ENCODE peak calls at places on chromosomes 6 and 20, in five cellular contexts. B, R, G, Z and K are unnamed samples.

GRCh38 chr6:445571-446417 is 54.2 kb downstream of the IRF4 start:
- DNase-seq in G (peak; percentile 19), Z (no peak), B (no peak), R (no peak), K (no peak)

GRCh38 chr20:40481743-40482458 is 207.1 kb downstream of the MAFB start:
- DNase-seq in R (no peak), Z (no peak), B (no peak), G (no peak), K (no peak)

GRCh38 chr20:4592316-4593148 is 129.2 kb upstream of the PRND start:
- DNase-seq in B (peak; percentile 29), R (peak; percentile 77), G (peak; percentile 33), Z (peak; percentile 71), K (peak; percentile 73)

GRCh38 chr20:5146302-5146653 is 19.5 kb downstream of the CDS2 start:
- DNase-seq in R (no peak), G (no peak), Z (no peak), B (no peak), K (no peak)

GRCh38 chr6:33621396-33622388 is 570 bp downstream of the ITPR3 start:
- DNase-seq in Z (peak; percentile 62), R (peak; percentile 78), B (no peak), G (no peak), K (peak; percentile 37)

GRCh38 chr6:29502181-29502580 is 14.4 kb upstream of the MAS1L start:
- DNase-seq in B (no peak), R (no peak), G (no peak), Z (peak; percentile 45), K (no peak)

GRCh38 chr20:23533161-23533560 is 35.1 kb downstream of the CST9L start:
- DNase-seq in R (no peak), G (no peak), Z (no peak), B (no peak), K (no peak)

GRCh38 chr6:156779206-156780116 is 2.3 kb downstream of the ARID1B start:
- DNase-seq in Z (peak; percentile 59), R (peak; percentile 58), G (peak; percentile 29), B (peak; percentile 23), K (peak; percentile 39)

GRCh38 chr20:15900443-15900842 is 672.8 kb downstream of the KIF16B start:
- DNase-seq in G (no peak), Z (peak; percentile 7), B (no peak), R (peak; percentile 24), K (no peak)

GRCh38 chr6:157715766-157716171 is 107.3 kb upstream of the SNX9 start:
- DNase-seq in G (no peak), Z (no peak), B (no peak), R (peak; percentile 97), K (no peak)

GRCh38 chr20:2086177-2086979 is 15.2 kb upstream of the STK35 start:
- DNase-seq in G (no peak), B (no peak), R (peak; percentile 35), Z (no peak), K (no peak)

GRCh38 chr6:113318553-113318952 is 538.6 kb upstream of the MARCKS start:
- DNase-seq in R (no peak), Z (no peak), B (no peak), G (no peak), K (peak; percentile 62)

GRCh38 chr20:62793757-62794006 is 2.6 kb upstream of the MRGBP start:
- DNase-seq in Z (no peak), G (no peak), B (no peak), R (no peak), K (peak; percentile 44)